ENCODE peak calls at places on chromosomes 4 and X, in ten cellular contexts. T is mucosa of gallbladder; F is A673; S is NT2/D1; Q is MCF 10A; C is SW480; B is stimulated activated CD8-positive, alpha-beta memory T cell treated with anti-CD3 and anti-CD28 coated beads, Interleukin-4, amount 100 ng/mL, for 1 hour; R is BE2C; K is activated T-cell treated with anti-CD3 and anti-CD28 coated beads, Interleukin-2, amount 50 U/mL, for 4 hours; D is naive thymus-derived CD4-positive, alpha-beta T cell. J is an unnamed sample.

GRCh38 chrX:41014776-41015175 is 70.5 kb upstream of the USP9X start:
- DNase-seq in D (no peak), T (no peak), B (no peak), S (no peak), R (no peak), K (no peak), F (no peak), C (peak; percentile 52), Q (peak; percentile 86), J (no peak)

GRCh38 chr4:76748649-76749048 is 149.3 kb downstream of the SOWAHB start:
- DNase-seq in S (no peak), Q (peak; percentile 57), T (peak; percentile 50), C (peak; percentile 30), B (no peak), K (no peak), D (peak; percentile 14), F (peak; percentile 45), R (peak; percentile 41), J (no peak)

GRCh38 chr4:159551268-159551667 is 448.4 kb downstream of the RAPGEF2 start:
- DNase-seq in R (no peak), T (no peak), B (no peak), C (no peak), F (peak; percentile 34), S (no peak), Q (peak; percentile 30), D (no peak), K (no peak), J (no peak)

GRCh38 chrX:18146954-18147353 is 73.7 kb downstream of the BEND2 start:
- DNase-seq in D (no peak), K (no peak), T (peak; percentile 17), F (peak; percentile 32), R (no peak), S (no peak), Q (peak; percentile 39), B (no peak), C (peak; percentile 6), J (no peak)

GRCh38 chr4:20395160-20395773 is 143.6 kb downstream of the SLIT2 start:
- DNase-seq in B (no peak), S (peak; percentile 56), R (peak; percentile 61), F (peak; percentile 74), C (peak; percentile 15), K (no peak), T (peak; percentile 29), D (no peak), Q (peak; percentile 68), J (no peak)

GRCh38 chr4:67397931-67398330 is 147.4 kb downstream of the CENPC start:
- DNase-seq in C (no peak), R (no peak), D (no peak), F (no peak), B (no peak), K (no peak), S (no peak), T (no peak), Q (no peak), J (no peak)

GRCh38 chr4:4733663-4734062 is 125.8 kb upstream of the MSX1 start:
- DNase-seq in R (no peak), Q (no peak), C (no peak), F (no peak), S (no peak), D (no peak), T (no peak), K (no peak), B (no peak), J (peak; percentile 41)

GRCh38 chr4:148283665-148284064 is 158.5 kb downstream of the NR3C2 start:
- DNase-seq in S (no peak), D (no peak), T (no peak), K (no peak), R (no peak), B (no peak), C (no peak), Q (no peak), F (no peak), J (no peak)

GRCh38 chrX:19912-20571 is 261.1 kb upstream of the PLCXD1 start:
- DNase-seq in K (peak; percentile 4), B (no peak), S (no peak), D (no peak), C (no peak), T (no peak), R (peak; percentile 21), F (peak; percentile 1), Q (no peak), J (peak; percentile 58)

GRCh38 chr4:11843340-11843739 is 414.6 kb upstream of the HS3ST1 start:
- DNase-seq in R (no peak), K (no peak), S (no peak), F (no peak), C (no peak), B (no peak), D (no peak), T (no peak), Q (no peak), J (no peak)

GRCh38 chr4:102174800-102175199 is 170.5 kb downstream of the SLC39A8 start:
- DNase-seq in F (no peak), K (no peak), D (no peak), R (no peak), S (no peak), T (no peak), Q (peak; percentile 38), B (no peak), C (no peak), J (no peak)

GRCh38 chr4:136831553-136831952 is 700.7 kb downstream of the PCDH18 start:
- DNase-seq in C (no peak), K (no peak), B (no peak), F (peak; percentile 27), T (no peak), S (no peak), D (no peak), Q (peak; percentile 6), R (peak; percentile 56), J (no peak)

GRCh38 chr4:174012135-174012923 is 271.1 kb downstream of the FBXO8 start:
- DNase-seq in K (no peak), D (no peak), F (peak; percentile 87), T (no peak), Q (no peak), S (no peak), R (no peak), C (no peak), B (no peak), J (no peak)

GRCh38 chr4:76640252-76640925 is 205.4 kb downstream of the SHROOM3 start:
- DNase-seq in B (no peak), F (no peak), C (no peak), T (no peak), S (no peak), Q (peak; percentile 73), K (no peak), D (no peak), R (no peak), J (no peak)

GRCh38 chr4:42445038-42445437 is 47.8 kb downstream of the SHISA3 start:
- DNase-seq in S (no peak), B (no peak), R (no peak), C (no peak), Q (no peak), K (no peak), T (no peak), F (no peak), D (no peak), J (no peak)

GRCh38 chr4:39154009-39154408 is 28.3 kb upstream of the WDR19 start:
- DNase-seq in F (no peak), K (no peak), Q (no peak), S (no peak), B (no peak), T (no peak), C (no peak), D (no peak), R (no peak), J (no peak)

GRCh38 chrX:37599735-37600134 is 28.3 kb downstream of the LANCL3 start:
- DNase-seq in T (peak; percentile 18), B (no peak), Q (peak; percentile 43), F (no peak), K (no peak), S (no peak), R (no peak), C (no peak), D (no peak), J (no peak)

J was measured in suprapubic skin.